ENCODE peak calls at places on chromosomes 2 and 18, in five cellular contexts. N is GM23338, H is GM12878, J is K562, W is HepG2. B is an unnamed sample.

GRCh38 chr2:20288941-20289340 is 61.7 kb downstream of the PUM2 start:
- DNase-seq in J (peak; percentile 14), H (no peak), N (no peak), W (no peak), B (peak; percentile 19)

GRCh38 chr2:173676647-173677046 is 288.5 kb downstream of the SP3 start:
- DNase-seq in H (no peak), J (no peak), N (no peak), W (no peak), B (no peak)

GRCh38 chr2:14722919-14723559 is 90.5 kb downstream of the LRATD1 start:
- DNase-seq in H (no peak), J (no peak), N (no peak), W (no peak), B (no peak)

GRCh38 chr2:20626698-20627471 is 24.0 kb downstream of the HS1BP3 start:
- DNase-seq in W (no peak), N (no peak), H (no peak), J (no peak), B (no peak)

GRCh38 chr2:191954446-191954845 is 107.6 kb upstream of the CAVIN2 start:
- DNase-seq in N (no peak), H (no peak), J (no peak), W (no peak), B (no peak)

GRCh38 chr2:231189571-231190495 is 8.6 kb upstream of the ARMC9 start:
- DNase-seq in N (peak; percentile 57), W (no peak), J (no peak), H (no peak), B (no peak)

GRCh38 chr2:238890806-238891666 is 43.2 kb downstream of the TWIST2 start:
- DNase-seq in W (no peak), N (no peak), H (no peak), J (no peak), B (no peak)

GRCh38 chr18:12013186-12013916 is 32.0 kb downstream of the IMPA2 start:
- DNase-seq in H (no peak), W (no peak), N (no peak), J (no peak), B (no peak)

GRCh38 chr18:13280066-13280795 is 61.7 kb downstream of the LDLRAD4 start:
- DNase-seq in H (no peak), J (no peak), N (no peak), W (no peak), B (no peak)

GRCh38 chr2:64653174-64654062 is at the start of gene SERTAD2:
- DNase-seq in H (no peak), J (peak; percentile 96), W (peak; percentile 75), N (peak; percentile 81), B (peak; percentile 82)

GRCh38 chr2:64442277-64442676 is 11.7 kb upstream of the LGALSL start:
- DNase-seq in J (no peak), H (no peak), W (no peak), N (no peak), B (no peak)

GRCh38 chr2:215105607-215106354 is 32.6 kb downstream of the ABCA12 start:
- DNase-seq in H (no peak), J (no peak), N (no peak), W (no peak), B (no peak)

GRCh38 chr2:40318931-40319330 is 133.0 kb downstream of the SLC8A1 start:
- DNase-seq in J (no peak), H (no peak), N (no peak), W (no peak), B (no peak)

GRCh38 chr2:110848519-110848918 is 116.1 kb downstream of the ACOXL start:
- DNase-seq in N (no peak), J (no peak), W (no peak), H (no peak), B (no peak)

GRCh38 chr2:164937864-164938401 is 17.4 kb downstream of the SLC38A11 start:
- DNase-seq in N (no peak), J (no peak), H (no peak), W (peak; percentile 85), B (no peak)

GRCh38 chr2:230930149-230930780 is 5.2 kb upstream of the GPR55 start:
- DNase-seq in J (no peak), N (no peak), H (no peak), W (no peak), B (no peak)

GRCh38 chr18:48929951-48930713 is 20.6 kb downstream of the SMAD7 start:
- DNase-seq in H (no peak), J (no peak), W (peak; percentile 99), N (peak; percentile 62), B (peak; percentile 89)

GRCh38 chr2:69704446-69704845 is 37.5 kb upstream of the ANXA4 start:
- DNase-seq in J (no peak), W (no peak), N (no peak), H (no peak), B (no peak)

GRCh38 chr2:69278366-69278765 is 108.7 kb downstream of the GFPT1 start:
- DNase-seq in J (no peak), W (no peak), H (no peak), N (no peak), B (no peak)

GRCh38 chr2:111618953-111619902 is 264.8 kb downstream of the ANAPC1 start:
- DNase-seq in H (no peak), W (peak; percentile 82), N (peak; percentile 20), J (no peak), B (peak; percentile 23)

GRCh38 chr18:902179-902718 is 2.4 kb upstream of the ADCYAP1 start:
- DNase-seq in N (peak; percentile 52), J (peak; percentile 50), W (no peak), H (no peak), B (no peak)

GRCh38 chr2:201795608-201796477 is 10.5 kb upstream of the CDK15 start:
- DNase-seq in H (no peak), W (peak; percentile 26), N (peak; percentile 80), J (peak; percentile 46), B (peak; percentile 67)

GRCh38 chr2:191905336-191905735 is 58.4 kb upstream of the CAVIN2 start:
- DNase-seq in H (no peak), N (peak; percentile 49), J (no peak), W (no peak), B (no peak)

GRCh38 chr2:40093036-40093673 is 314.1 kb upstream of the THUMPD2 start:
- DNase-seq in W (no peak), H (no peak), J (no peak), N (peak; percentile 27), B (no peak)

GRCh38 chr2:43217228-43218220 is 8.9 kb downstream of the ZFP36L2 start:
- DNase-seq in H (no peak), N (peak; percentile 97), J (no peak), W (no peak), B (no peak)

GRCh38 chr2:234679766-234680687 is 183.1 kb upstream of the ARL4C start:
- DNase-seq in W (peak; percentile 98), H (no peak), J (no peak), N (no peak), B (peak; percentile 91)

GRCh38 chr2:61853086-61853847 is 593 bp downstream of the FAM161A start:
- DNase-seq in N (peak; percentile 74), W (peak; percentile 64), J (peak; percentile 51), H (no peak), B (peak; percentile 79)

GRCh38 chr2:181106789-181107418 is 126.5 kb downstream of the UBE2E3 start:
- DNase-seq in W (no peak), H (peak; percentile 74), J (no peak), N (peak; percentile 43), B (peak; percentile 65)

GRCh38 chr2:182368996-182369395 is 57.8 kb downstream of the PDE1A start:
- DNase-seq in W (no peak), H (no peak), N (no peak), J (no peak), B (no peak)

GRCh38 chr2:240416821-240417220 is 18.6 kb upstream of the GPC1 start:
- DNase-seq in J (no peak), H (no peak), W (no peak), N (no peak), B (no peak)

GRCh38 chr2:196511258-196511971 is 128.1 kb upstream of the CCDC150 start:
- DNase-seq in H (no peak), N (no peak), W (no peak), J (no peak), B (no peak)

GRCh38 chr2:119180891-119181290 is 22.3 kb upstream of the C1QL2 start:
- DNase-seq in H (no peak), W (no peak), N (no peak), J (no peak), B (no peak)

GRCh38 chr2:12127639-12128038 is 381.2 kb downstream of the LPIN1 start:
- DNase-seq in W (no peak), H (no peak), N (no peak), J (no peak), B (no peak)

GRCh38 chr2:99086385-99086784 is 55.1 kb upstream of the C2orf15 start:
- DNase-seq in W (no peak), J (no peak), N (no peak), H (no peak), B (no peak)

GRCh38 chr2:99084256-99084655 is 57.3 kb upstream of the C2orf15 start:
- DNase-seq in J (no peak), H (no peak), N (peak; percentile 45), W (no peak), B (no peak)

GRCh38 chr2:99081886-99082285 is 59.6 kb upstream of the C2orf15 start:
- DNase-seq in N (peak; percentile 34), J (no peak), H (no peak), W (no peak), B (no peak)

GRCh38 chr2:99088017-99088416 is 53.5 kb upstream of the C2orf15 start:
- DNase-seq in N (no peak), W (no peak), H (no peak), J (no peak), B (no peak)

DNA sequence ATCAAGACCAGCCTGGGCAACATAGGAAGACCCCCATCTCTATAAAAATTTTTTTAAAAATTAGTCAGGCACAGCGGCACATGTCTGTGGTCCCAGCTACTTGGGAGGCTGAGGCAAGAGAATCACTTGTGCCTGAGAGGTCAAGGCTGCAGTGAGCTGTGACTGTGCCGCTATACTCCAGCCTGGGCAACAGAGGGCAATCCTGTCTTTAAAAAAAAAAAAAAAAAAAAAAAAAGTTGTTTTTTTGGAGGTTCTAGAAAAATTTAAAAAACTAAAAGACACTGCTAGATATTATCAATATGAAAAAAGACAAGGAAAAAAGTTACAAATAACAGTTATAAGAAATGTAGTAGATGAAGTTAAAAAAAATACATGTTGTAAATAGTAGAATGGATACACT is 56.1 kb upstream of the C2orf15 start:
- DNase-seq in W (peak; percentile 20), J (no peak), H (no peak), N (peak; percentile 21), B (no peak)
- TF ChIP-seq JUNB in W (no peak), J (no peak), H (no peak), N (no peak), B (no peak)

GRCh38 chr18:47724186-47724975 is 206.1 kb downstream of the SMAD2 start:
- DNase-seq in H (no peak), N (peak; percentile 21), J (no peak), W (no peak), B (no peak)
- TF ChIP-seq JUNB in H (no peak), N (no peak), J (no peak), W (no peak), B (no peak)

DNA sequence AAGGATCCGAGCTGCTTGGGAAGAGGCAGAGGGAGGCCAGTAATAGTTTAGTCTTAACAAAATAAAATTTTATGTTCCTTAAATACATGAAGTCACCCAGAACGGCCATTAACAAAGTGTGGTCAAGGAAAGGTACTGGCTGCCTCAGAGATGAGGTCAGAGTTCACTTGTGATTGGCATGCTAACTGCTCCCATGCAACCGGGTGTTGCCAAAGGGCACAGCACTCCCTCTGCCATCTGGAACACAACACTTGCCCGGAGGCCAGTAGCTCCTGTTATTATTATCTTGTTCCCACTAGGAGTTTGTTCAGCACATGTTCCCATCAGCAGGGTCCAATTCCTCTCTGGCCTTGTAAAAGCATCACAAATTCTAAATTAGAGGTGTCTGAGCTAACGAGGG is 207.0 kb downstream of the CYP26B1 start:
- DNase-seq in H (no peak), J (no peak), W (no peak), N (no peak), B (no peak)
- TF ChIP-seq JUNB in H (no peak), J (no peak), W (no peak), N (no peak), B (no peak)

GRCh38 chr2:101152195-101153076 is 1.3 kb upstream of the TBC1D8 start:
- DNase-seq in N (peak; percentile 76), W (peak; percentile 85), H (peak; percentile 44), J (peak; percentile 37), B (peak; percentile 79)
- TF ChIP-seq JUNB in N (no peak), W (no peak), H (no peak), J (no peak), B (no peak)